ENCODE peak calls at places on chromosome 20, in five cellular contexts. One of them, this sample, is unnamed.

GRCh38 chr20:61927193-61927825 is 138.4 kb downstream of the TAF4 start:
- DNase-seq in left ventricle myocardium inferior: no peak
- DNase-seq in substantia nigra: no peak
- DNase-seq in CD4-positive, alpha-beta T cell: no peak
- DNase-seq in SJSA1: no peak
- DNase-seq in this sample: peak

GRCh38 chr20:26208296-26209091 is 511.8 kb upstream of the ZNF337 start:
- DNase-seq in substantia nigra: no peak
- DNase-seq in left ventricle myocardium inferior: no peak
- DNase-seq in CD4-positive, alpha-beta T cell: peak
- DNase-seq in SJSA1: peak
- DNase-seq in this sample: no peak

GRCh38 chr20:17036546-17036945 is 190.3 kb upstream of the PCSK2 start:
- DNase-seq in substantia nigra: no peak
- DNase-seq in SJSA1: no peak
- DNase-seq in CD4-positive, alpha-beta T cell: no peak
- DNase-seq in left ventricle myocardium inferior: no peak
- DNase-seq in this sample: no peak

GRCh38 chr20:47438464-47439381 is 63.0 kb upstream of the NCOA3 start:
- DNase-seq in SJSA1: no peak
- DNase-seq in substantia nigra: no peak
- DNase-seq in CD4-positive, alpha-beta T cell: no peak
- DNase-seq in left ventricle myocardium inferior: no peak
- DNase-seq in this sample: no peak

GRCh38 chr20:17835941-17836861 is 132.4 kb downstream of the SNX5 start:
- DNase-seq in left ventricle myocardium inferior: peak
- DNase-seq in substantia nigra: no peak
- DNase-seq in SJSA1: no peak
- DNase-seq in CD4-positive, alpha-beta T cell: no peak
- DNase-seq in this sample: no peak

GRCh38 chr20:56994006-56994405 is 272.4 kb downstream of the BMP7 start:
- DNase-seq in CD4-positive, alpha-beta T cell: no peak
- DNase-seq in substantia nigra: no peak
- DNase-seq in left ventricle myocardium inferior: no peak
- DNase-seq in SJSA1: no peak
- DNase-seq in this sample: no peak

GRCh38 chr20:24533449-24533848 is 64.0 kb downstream of the SYNDIG1 start:
- DNase-seq in left ventricle myocardium inferior: no peak
- DNase-seq in CD4-positive, alpha-beta T cell: no peak
- DNase-seq in SJSA1: no peak
- DNase-seq in substantia nigra: no peak
- DNase-seq in this sample: no peak

GRCh38 chr20:1997483-1998192 is 3.8 kb upstream of the PDYN start:
- DNase-seq in SJSA1: no peak
- DNase-seq in left ventricle myocardium inferior: no peak
- DNase-seq in CD4-positive, alpha-beta T cell: no peak
- DNase-seq in substantia nigra: no peak
- DNase-seq in this sample: no peak

This sample was measured in dorsolateral prefrontal cortex.